ENCODE peak calls at places on chromosome 10, in nine cellular contexts. N, B, Z, O, G, K, U, C and D are unnamed samples.

GRCh38 chr10:17787087-17787942 is 21.8 kb upstream of the MRC1 start:
- DNase-seq in C (no peak), U (no peak), K (peak; percentile 98), B (peak; percentile 26), Z (no peak), N (peak; percentile 43), G (no peak), O (no peak), D (peak; percentile 89)

GRCh38 chr10:124680675-124681074 is 63.5 kb downstream of the FAM53B start:
- DNase-seq in C (peak; percentile 74), U (peak; percentile 83), B (peak; percentile 84), G (no peak), O (no peak), K (no peak), Z (peak; percentile 45), N (no peak), D (no peak)

GRCh38 chr10:95201736-95202135 is 7.7 kb downstream of the ACSM6 start:
- DNase-seq in O (no peak), Z (no peak), N (no peak), K (peak; percentile 56), B (no peak), C (no peak), G (no peak), U (no peak), D (peak; percentile 34)

GRCh38 chr10:1048349-1048731 is 579 bp downstream of the IDI1 start:
- DNase-seq in Z (peak; percentile 60), K (peak; percentile 50), O (peak; percentile 32), B (peak; percentile 35), U (peak; percentile 89), G (no peak), C (peak; percentile 65), N (no peak), D (no peak)

GRCh38 chr10:69976795-69977546 is 75.7 kb upstream of the MACROH2A2 start:
- DNase-seq in O (no peak), U (no peak), K (no peak), G (no peak), Z (no peak), C (no peak), N (no peak), B (no peak), D (no peak)

GRCh38 chr10:19929466-19930140 is 113.4 kb downstream of the PLXDC2 start:
- DNase-seq in U (no peak), Z (no peak), O (no peak), G (no peak), B (no peak), C (no peak), K (peak; percentile 87), N (peak; percentile 61), D (no peak)

GRCh38 chr10:77625379-77625778 is 12.2 kb downstream of the KCNMA1 start:
- DNase-seq in G (no peak), B (no peak), O (no peak), U (no peak), K (no peak), C (no peak), Z (no peak), N (no peak), D (no peak)

GRCh38 chr10:11210211-11210922 is 192.7 kb downstream of the CELF2 start:
- DNase-seq in G (no peak), U (no peak), C (no peak), N (peak; percentile 93), Z (no peak), O (no peak), K (no peak), B (peak; percentile 61), D (no peak)

GRCh38 chr10:60434418-60435046 is 44.9 kb upstream of the ANK3 start:
- DNase-seq in Z (peak; percentile 28), N (peak; percentile 78), G (no peak), C (no peak), B (no peak), K (peak; percentile 54), U (no peak), O (peak; percentile 61), D (no peak)

GRCh38 chr10:113108180-113108835 is 158.3 kb downstream of the TCF7L2 start:
- DNase-seq in Z (no peak), C (peak; percentile 57), G (no peak), N (no peak), U (no peak), B (peak; percentile 34), O (peak; percentile 53), K (no peak), D (no peak)

GRCh38 chr10:98172495-98172894 is 38.0 kb downstream of the R3HCC1L start:
- DNase-seq in C (no peak), K (peak; percentile 43), G (no peak), U (no peak), N (no peak), O (no peak), B (no peak), Z (no peak), D (no peak)

GRCh38 chr10:97333601-97334369 is 744 bp downstream of the FRAT2 start:
- DNase-seq in G (peak; percentile 80), N (peak; percentile 66), C (peak; percentile 79), U (peak; percentile 75), B (peak; percentile 76), Z (peak; percentile 61), O (peak; percentile 75), K (peak; percentile 58), D (peak; percentile 57)

GRCh38 chr10:124864421-124865193 is 63.0 kb downstream of the ABRAXAS2 start:
- DNase-seq in O (no peak), G (no peak), N (no peak), Z (peak; percentile 47), B (peak; percentile 85), U (no peak), C (peak; percentile 88), K (peak; percentile 14), D (no peak)

GRCh38 chr10:122033224-122033926 is 44.4 kb downstream of the TACC2 start:
- DNase-seq in U (no peak), G (no peak), B (peak; percentile 79), C (no peak), K (no peak), Z (peak; percentile 72), O (no peak), N (no peak), D (no peak)

GRCh38 chr10:124221356-124222297 is 128.2 kb upstream of the CHST15 start:
- DNase-seq in B (no peak), O (peak; percentile 77), U (no peak), C (peak; percentile 15), N (peak; percentile 21), K (peak; percentile 72), G (no peak), Z (peak; percentile 49), D (no peak)

GRCh38 chr10:83917519-83918506 is 221.5 kb upstream of the GHITM start:
- DNase-seq in G (no peak), C (peak; percentile 53), O (no peak), U (peak; percentile 72), Z (peak; percentile 31), B (no peak), K (no peak), N (peak; percentile 3), D (no peak)

DNA sequence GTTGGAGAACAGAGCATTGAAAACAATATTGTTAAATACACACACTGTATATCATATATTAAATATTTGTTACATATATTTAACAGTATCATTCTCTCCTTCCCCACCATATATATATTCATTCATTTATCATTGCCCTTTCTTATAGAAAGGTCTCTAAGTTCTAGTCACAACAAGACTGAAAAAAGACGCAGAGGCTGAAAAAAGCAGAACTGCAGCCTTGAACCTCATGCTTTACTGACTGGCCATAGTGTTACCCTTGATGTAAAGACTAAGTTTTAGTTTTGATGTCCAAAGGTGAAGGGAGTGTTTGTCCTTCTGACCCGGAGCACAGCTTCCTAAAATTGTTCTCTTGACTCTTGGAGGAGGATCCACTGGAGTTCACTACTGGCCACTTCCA is 247.9 kb downstream of the PTEN start:
- DNase-seq in Z (no peak), B (no peak), U (no peak), N (no peak), G (no peak), K (no peak), O (no peak), C (no peak), D (no peak)
- H3K4me1 ChIP-seq in Z (peaks cover 13% of the 10 kb centered on the region), B (no peaks in the 10 kb centered on the region), U (no peaks in the 10 kb centered on the region), N (no peaks in the 10 kb centered on the region), G (no peaks in the 10 kb centered on the region), K (peaks cover 7% of the 10 kb centered on the region), O (peaks cover 7% of the 10 kb centered on the region), C (peaks cover 12% of the 10 kb centered on the region), D (peaks cover 12% of the 10 kb centered on the region)

GRCh38 chr10:52308251-52309031 is 5.6 kb upstream of the DKK1 start:
- DNase-seq in G (peak; percentile 65), Z (peak; percentile 40), U (peak; percentile 64), K (peak; percentile 71), N (peak; percentile 86), C (peak; percentile 71), O (peak; percentile 88), B (peak; percentile 48), D (peak; percentile 58)
- TF ChIP-seq CTCF in G (peak; percentile 52), Z (peak; percentile 64), U (peak; percentile 54), K (peak; percentile 63), N (peak; percentile 72), C (peak; percentile 76), O (peak; percentile 80), B (no peak), D (peak; percentile 93)

GRCh38 chr10:62093863-62094291 is 174.8 kb downstream of the RTKN2 start:
- DNase-seq in K (peak; percentile 94), G (no peak), B (no peak), C (no peak), N (peak; percentile 70), O (no peak), U (no peak), Z (no peak), D (peak; percentile 72)
- H3K27ac ChIP-seq in K (peak overlapping the region; percentile 14), G (peak overlapping the region; percentile 74), B (peak overlapping the region; percentile 22), C (peak overlapping the region; percentile 48), N (no peak overlapping the region), O (peak overlapping the region; percentile 71), U (peak overlapping the region; percentile 38), Z (peak overlapping the region; percentile 67), D (no peak overlapping the region)

GRCh38 chr10:132461683-132462231 is 64.8 kb downstream of the PWWP2B start:
- DNase-seq in G (peak; percentile 70), B (no peak), U (no peak), O (no peak), K (no peak), N (no peak), C (peak; percentile 56), Z (peak; percentile 93), D (no peak)

GRCh38 chr10:132462463-132463332 is 65.7 kb downstream of the PWWP2B start:
- DNase-seq in K (no peak), C (peak; percentile 40), G (peak; percentile 58), U (no peak), N (no peak), Z (no peak), O (no peak), B (no peak), D (no peak)

GRCh38 chr10:132465193-132465888 is 68.3 kb downstream of the PWWP2B start:
- DNase-seq in B (no peak), N (no peak), Z (peak; percentile 59), U (no peak), O (no peak), G (no peak), K (no peak), C (peak; percentile 55), D (no peak)

GRCh38 chr10:132464256-132465192 is 67.5 kb downstream of the PWWP2B start:
- DNase-seq in C (peak; percentile 96), U (peak; percentile 98), N (no peak), B (no peak), G (peak; percentile 91), O (no peak), Z (peak; percentile 68), K (no peak), D (no peak)

GRCh38 chr10:132463333-132464255 is 66.6 kb downstream of the PWWP2B start:
- DNase-seq in G (peak; percentile 63), U (no peak), O (no peak), Z (no peak), N (no peak), K (no peak), C (peak; percentile 64), B (no peak), D (no peak)
- H3K4me1 ChIP-seq in G (peaks cover 46% of the 10 kb centered on the region), U (peaks cover 59% of the 10 kb centered on the region), O (no peaks in the 10 kb centered on the region), Z (peaks cover 89% of the 10 kb centered on the region), N (no peaks in the 10 kb centered on the region), K (peaks cover 2% of the 10 kb centered on the region), C (peaks cover 27% of the 10 kb centered on the region), B (peaks cover 34% of the 10 kb centered on the region), D (no peaks in the 10 kb centered on the region)

GRCh38 chr10:87861566-87861952 is 1.8 kb downstream of the KLLN start:
- DNase-seq in O (no peak), U (peak; percentile 89), K (peak; percentile 88), C (peak; percentile 86), N (peak; percentile 81), Z (peak; percentile 79), B (peak; percentile 95), G (peak; percentile 88), D (no peak)
- TF ChIP-seq CTCF in O (no peak), U (no peak), K (no peak), C (no peak), N (no peak), Z (no peak), B (no peak), G (no peak), D (peak; percentile 48)